ENCODE peak calls at places on chromosomes 13 and 19, in ten cellular contexts. One of them, this sample, is unnamed. For H3K4me1 and H3K9me3, the result is how much of the 10 kb centered on the place peaks cover.

GRCh38 chr19:31715249-31715944 is 366.2 kb upstream of the TSHZ3 start:
- DNase-seq in HCT116: no peak
- DNase-seq in psoas muscle: no peak
- DNase-seq in GM12878: no peak
- DNase-seq in heart left ventricle: no peak
- DNase-seq in tibial nerve: peak
- DNase-seq in transverse colon: no peak
- DNase-seq in IMR-90: no peak
- DNase-seq in Peyer's patch: no peak
- DNase-seq in neural progenitor cell: no peak
- DNase-seq in this sample: peak

GRCh38 chr13:95261956-95262355 is 39.3 kb downstream of the ABCC4 start:
- DNase-seq in HCT116: no peak
- DNase-seq in psoas muscle: no peak
- DNase-seq in GM12878: no peak
- DNase-seq in heart left ventricle: no peak
- DNase-seq in tibial nerve: no peak
- DNase-seq in transverse colon: no peak
- DNase-seq in IMR-90: no peak
- DNase-seq in Peyer's patch: no peak
- DNase-seq in neural progenitor cell: no peak
- DNase-seq in this sample: no peak

GRCh38 chr19:34220472-34221063 is 33.8 kb upstream of the GARRE1 start:
- DNase-seq in HCT116: peak
- DNase-seq in psoas muscle: no peak
- DNase-seq in GM12878: no peak
- DNase-seq in heart left ventricle: peak
- DNase-seq in tibial nerve: peak
- DNase-seq in transverse colon: peak
- DNase-seq in IMR-90: peak
- DNase-seq in Peyer's patch: peak
- DNase-seq in neural progenitor cell: peak
- DNase-seq in this sample: peak

GRCh38 chr13:79051472-79051871 is 354.6 kb downstream of the RBM26 start:
- DNase-seq in HCT116: no peak
- DNase-seq in psoas muscle: no peak
- DNase-seq in GM12878: no peak
- DNase-seq in heart left ventricle: no peak
- DNase-seq in tibial nerve: no peak
- DNase-seq in transverse colon: no peak
- DNase-seq in IMR-90: no peak
- DNase-seq in Peyer's patch: no peak
- DNase-seq in neural progenitor cell: no peak
- DNase-seq in this sample: no peak

GRCh38 chr13:77113496-77113895 is 86.5 kb upstream of the FBXL3 start:
- DNase-seq in HCT116: no peak
- DNase-seq in psoas muscle: no peak
- DNase-seq in GM12878: no peak
- DNase-seq in heart left ventricle: no peak
- DNase-seq in tibial nerve: no peak
- DNase-seq in transverse colon: no peak
- DNase-seq in IMR-90: no peak
- DNase-seq in Peyer's patch: no peak
- DNase-seq in neural progenitor cell: no peak
- DNase-seq in this sample: no peak

GRCh38 chr13:22000191-22000590 is 329.3 kb downstream of the FGF9 start:
- DNase-seq in HCT116: no peak
- DNase-seq in psoas muscle: no peak
- DNase-seq in GM12878: no peak
- DNase-seq in heart left ventricle: no peak
- DNase-seq in tibial nerve: no peak
- DNase-seq in transverse colon: no peak
- DNase-seq in IMR-90: no peak
- DNase-seq in Peyer's patch: no peak
- DNase-seq in neural progenitor cell: no peak
- DNase-seq in this sample: no peak

GRCh38 chr19:23991170-23991569 is 76.5 kb downstream of the ZNF726 start:
- DNase-seq in HCT116: no peak
- DNase-seq in psoas muscle: no peak
- DNase-seq in GM12878: no peak
- DNase-seq in heart left ventricle: no peak
- DNase-seq in tibial nerve: no peak
- DNase-seq in transverse colon: no peak
- DNase-seq in IMR-90: no peak
- DNase-seq in Peyer's patch: no peak
- DNase-seq in neural progenitor cell: no peak
- DNase-seq in this sample: no peak

GRCh38 chr19:50949792-50950320 is 3.0 kb downstream of the KLK5 start:
- DNase-seq in HCT116: no peak
- DNase-seq in psoas muscle: peak
- DNase-seq in GM12878: no peak
- DNase-seq in heart left ventricle: no peak
- DNase-seq in tibial nerve: no peak
- DNase-seq in transverse colon: no peak
- DNase-seq in IMR-90: no peak
- DNase-seq in Peyer's patch: no peak
- DNase-seq in neural progenitor cell: no peak
- DNase-seq in this sample: no peak

GRCh38 chr19:27736225-27736624 is 1476.7 kb downstream of the UQCRFS1 start:
- DNase-seq in HCT116: no peak
- DNase-seq in psoas muscle: no peak
- DNase-seq in GM12878: no peak
- DNase-seq in heart left ventricle: no peak
- DNase-seq in tibial nerve: no peak
- DNase-seq in transverse colon: no peak
- DNase-seq in IMR-90: no peak
- DNase-seq in Peyer's patch: no peak
- DNase-seq in neural progenitor cell: no peak
- DNase-seq in this sample: no peak

GRCh38 chr19:11483176-11484111 is 2.6 kb upstream of the ELAVL3 start:
- DNase-seq in HCT116: no peak
- DNase-seq in psoas muscle: no peak
- DNase-seq in GM12878: no peak
- DNase-seq in heart left ventricle: no peak
- DNase-seq in tibial nerve: no peak
- DNase-seq in transverse colon: no peak
- DNase-seq in IMR-90: no peak
- DNase-seq in Peyer's patch: no peak
- DNase-seq in neural progenitor cell: no peak
- DNase-seq in this sample: peak

GRCh38 chr19:7868326-7868670 is 5.9 kb downstream of the PRR36 start:
- DNase-seq in HCT116: no peak
- DNase-seq in psoas muscle: peak
- DNase-seq in GM12878: no peak
- DNase-seq in heart left ventricle: no peak
- DNase-seq in tibial nerve: no peak
- DNase-seq in transverse colon: no peak
- DNase-seq in IMR-90: no peak
- DNase-seq in Peyer's patch: peak
- DNase-seq in neural progenitor cell: no peak
- DNase-seq in this sample: no peak

GRCh38 chr13:48404952-48405351 is 8.0 kb downstream of the LPAR6 start:
- DNase-seq in HCT116: no peak
- DNase-seq in psoas muscle: no peak
- DNase-seq in GM12878: no peak
- DNase-seq in heart left ventricle: no peak
- DNase-seq in tibial nerve: no peak
- DNase-seq in transverse colon: no peak
- DNase-seq in IMR-90: no peak
- DNase-seq in Peyer's patch: no peak
- DNase-seq in neural progenitor cell: no peak
- DNase-seq in this sample: no peak
- H3K4me1 ChIP-seq in HCT116: under half
- H3K4me1 ChIP-seq in psoas muscle: under half
- H3K4me1 ChIP-seq in GM12878: under half
- H3K4me1 ChIP-seq in heart left ventricle: half or more
- H3K4me1 ChIP-seq in tibial nerve: under half
- H3K4me1 ChIP-seq in transverse colon: under half
- H3K4me1 ChIP-seq in IMR-90: under half
- H3K4me1 ChIP-seq in Peyer's patch: under half
- H3K4me1 ChIP-seq in neural progenitor cell: under half
- H3K4me1 ChIP-seq in this sample: under half

DNA sequence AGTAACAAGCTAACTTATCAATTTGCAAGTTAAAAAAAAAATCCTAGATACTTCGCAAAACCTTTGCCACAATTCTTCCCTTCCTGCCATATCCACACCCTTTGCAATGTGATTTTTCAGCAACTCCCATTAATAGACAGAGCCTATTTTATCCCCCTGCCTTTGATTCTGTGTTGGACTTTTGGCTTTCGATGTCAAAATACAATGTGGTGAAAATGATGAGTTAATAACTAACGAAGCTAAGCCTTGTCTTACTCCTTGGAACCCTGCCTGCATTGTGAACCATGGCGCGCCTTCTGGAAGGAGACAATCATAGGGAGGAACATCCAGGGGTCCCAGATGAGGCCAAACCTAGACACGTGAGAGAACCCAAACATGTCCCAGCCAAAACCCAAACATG is 6.4 kb downstream of the CYP4F2 start:
- DNase-seq in HCT116: no peak
- DNase-seq in psoas muscle: no peak
- DNase-seq in GM12878: no peak
- DNase-seq in heart left ventricle: no peak
- DNase-seq in tibial nerve: no peak
- DNase-seq in transverse colon: no peak
- DNase-seq in IMR-90: no peak
- DNase-seq in Peyer's patch: no peak
- DNase-seq in neural progenitor cell: no peak
- DNase-seq in this sample: no peak
- H3K9me3 ChIP-seq in HCT116: under half
- H3K9me3 ChIP-seq in psoas muscle: under half
- H3K9me3 ChIP-seq in GM12878: under half
- H3K9me3 ChIP-seq in heart left ventricle: under half
- H3K9me3 ChIP-seq in tibial nerve: under half
- H3K9me3 ChIP-seq in transverse colon: under half
- H3K9me3 ChIP-seq in IMR-90: under half
- H3K9me3 ChIP-seq in Peyer's patch: under half
- H3K9me3 ChIP-seq in neural progenitor cell: under half
- H3K9me3 ChIP-seq in this sample: under half

GRCh38 chr13:50235604-50236003 is 220.4 kb downstream of the KCNRG start:
- DNase-seq in HCT116: no peak
- DNase-seq in psoas muscle: no peak
- DNase-seq in GM12878: no peak
- DNase-seq in heart left ventricle: no peak
- DNase-seq in tibial nerve: no peak
- DNase-seq in transverse colon: no peak
- DNase-seq in IMR-90: no peak
- DNase-seq in Peyer's patch: no peak
- DNase-seq in neural progenitor cell: no peak
- DNase-seq in this sample: no peak
- H3K4me3 ChIP-seq in HCT116: no peak
- H3K4me3 ChIP-seq in psoas muscle: no peak
- H3K4me3 ChIP-seq in GM12878: no peak
- H3K4me3 ChIP-seq in heart left ventricle: no peak
- H3K4me3 ChIP-seq in tibial nerve: no peak
- H3K4me3 ChIP-seq in transverse colon: no peak
- H3K4me3 ChIP-seq in IMR-90: no peak
- H3K4me3 ChIP-seq in Peyer's patch: peak
- H3K4me3 ChIP-seq in neural progenitor cell: no peak
- H3K4me3 ChIP-seq in this sample: no peak

GRCh38 chr13:27448308-27448707 is 2.1 kb downstream of the MTIF3 start:
- DNase-seq in HCT116: no peak
- DNase-seq in psoas muscle: no peak
- DNase-seq in GM12878: no peak
- DNase-seq in heart left ventricle: no peak
- DNase-seq in tibial nerve: no peak
- DNase-seq in transverse colon: no peak
- DNase-seq in IMR-90: no peak
- DNase-seq in Peyer's patch: no peak
- DNase-seq in neural progenitor cell: no peak
- DNase-seq in this sample: no peak
- H3K4me1 ChIP-seq in HCT116: under half
- H3K4me1 ChIP-seq in psoas muscle: under half
- H3K4me1 ChIP-seq in GM12878: under half
- H3K4me1 ChIP-seq in heart left ventricle: under half
- H3K4me1 ChIP-seq in tibial nerve: under half
- H3K4me1 ChIP-seq in transverse colon: under half
- H3K4me1 ChIP-seq in IMR-90: under half
- H3K4me1 ChIP-seq in Peyer's patch: under half
- H3K4me1 ChIP-seq in neural progenitor cell: under half
- H3K4me1 ChIP-seq in this sample: under half

GRCh38 chr19:43910884-43911283 is 24.2 kb downstream of the ZNF45 start:
- DNase-seq in HCT116: no peak
- DNase-seq in psoas muscle: no peak
- DNase-seq in GM12878: no peak
- DNase-seq in heart left ventricle: no peak
- DNase-seq in tibial nerve: no peak
- DNase-seq in transverse colon: no peak
- DNase-seq in IMR-90: no peak
- DNase-seq in Peyer's patch: no peak
- DNase-seq in neural progenitor cell: no peak
- DNase-seq in this sample: no peak
- H3K9me3 ChIP-seq in HCT116: under half
- H3K9me3 ChIP-seq in psoas muscle: half or more
- H3K9me3 ChIP-seq in GM12878: under half
- H3K9me3 ChIP-seq in heart left ventricle: half or more
- H3K9me3 ChIP-seq in tibial nerve: under half
- H3K9me3 ChIP-seq in transverse colon: half or more
- H3K9me3 ChIP-seq in IMR-90: under half
- H3K9me3 ChIP-seq in Peyer's patch: under half
- H3K9me3 ChIP-seq in neural progenitor cell: under half
- H3K9me3 ChIP-seq in this sample: under half